ENCODE peak calls at places on chromosomes 2 and 18, in seven cellular contexts. One of them, this sample, is unnamed. For H3K4me1, the result is how much of the 10 kb centered on the place peaks cover.

GRCh38 chr18:49431563-49431962 is 28.9 kb downstream of the DYM start:
- DNase-seq in H1: no peak
- DNase-seq in Peyer's patch: no peak
- DNase-seq in K562: no peak
- DNase-seq in body of pancreas: no peak
- DNase-seq in lower lobe of right lung: no peak
- DNase-seq in H9: peak
- DNase-seq in this sample: no peak

GRCh38 chr2:767440-767839 is 90.2 kb upstream of the TMEM18 start:
- DNase-seq in H1: no peak
- DNase-seq in Peyer's patch: no peak
- DNase-seq in K562: peak
- DNase-seq in body of pancreas: no peak
- DNase-seq in lower lobe of right lung: no peak
- DNase-seq in H9: no peak
- DNase-seq in this sample: no peak

GRCh38 chr2:63888490-63889402 is 47.0 kb downstream of the UGP2 start:
- DNase-seq in H1: no peak
- DNase-seq in Peyer's patch: no peak
- DNase-seq in K562: peak
- DNase-seq in body of pancreas: peak
- DNase-seq in lower lobe of right lung: no peak
- DNase-seq in H9: peak
- DNase-seq in this sample: no peak

GRCh38 chr18:10190564-10190963 is 263.9 kb upstream of the APCDD1 start:
- DNase-seq in H1: no peak
- DNase-seq in Peyer's patch: no peak
- DNase-seq in K562: no peak
- DNase-seq in body of pancreas: no peak
- DNase-seq in lower lobe of right lung: no peak
- DNase-seq in H9: no peak
- DNase-seq in this sample: no peak

GRCh38 chr2:147100406-147101035 is 744.3 kb upstream of the ACVR2A start:
- DNase-seq in H1: no peak
- DNase-seq in Peyer's patch: no peak
- DNase-seq in K562: no peak
- DNase-seq in body of pancreas: no peak
- DNase-seq in lower lobe of right lung: no peak
- DNase-seq in H9: no peak
- DNase-seq in this sample: no peak

GRCh38 chr2:128493880-128494279 is 175.2 kb upstream of the HS6ST1 start:
- DNase-seq in H1: no peak
- DNase-seq in Peyer's patch: no peak
- DNase-seq in K562: no peak
- DNase-seq in body of pancreas: no peak
- DNase-seq in lower lobe of right lung: no peak
- DNase-seq in H9: peak
- DNase-seq in this sample: no peak

GRCh38 chr2:96931966-96932365 is 54.4 kb downstream of the FAM178B start:
- DNase-seq in H1: no peak
- DNase-seq in Peyer's patch: peak
- DNase-seq in K562: no peak
- DNase-seq in body of pancreas: no peak
- DNase-seq in lower lobe of right lung: no peak
- DNase-seq in H9: no peak
- DNase-seq in this sample: no peak

GRCh38 chr2:186308347-186308746 is 177.7 kb upstream of the ZC3H15 start:
- DNase-seq in H1: no peak
- DNase-seq in Peyer's patch: no peak
- DNase-seq in K562: no peak
- DNase-seq in body of pancreas: no peak
- DNase-seq in lower lobe of right lung: no peak
- DNase-seq in H9: no peak
- DNase-seq in this sample: no peak

GRCh38 chr2:96828436-96828835 is 12.4 kb downstream of the CNNM3 start:
- DNase-seq in H1: no peak
- DNase-seq in Peyer's patch: peak
- DNase-seq in K562: no peak
- DNase-seq in body of pancreas: no peak
- DNase-seq in lower lobe of right lung: no peak
- DNase-seq in H9: no peak
- DNase-seq in this sample: no peak

GRCh38 chr2:216535454-216535995 is 36.9 kb downstream of the RPL37A start:
- DNase-seq in H1: no peak
- DNase-seq in Peyer's patch: no peak
- DNase-seq in K562: no peak
- DNase-seq in body of pancreas: peak
- DNase-seq in lower lobe of right lung: peak
- DNase-seq in H9: no peak
- DNase-seq in this sample: peak

GRCh38 chr2:120014231-120014990 is 1.5 kb downstream of the EPB41L5 start:
- DNase-seq in H1: no peak
- DNase-seq in Peyer's patch: no peak
- DNase-seq in K562: no peak
- DNase-seq in body of pancreas: peak
- DNase-seq in lower lobe of right lung: no peak
- DNase-seq in H9: no peak
- DNase-seq in this sample: no peak

GRCh38 chr2:238497610-238498005 is 70.9 kb downstream of the ASB1 start:
- DNase-seq in H1: peak
- DNase-seq in Peyer's patch: no peak
- DNase-seq in K562: no peak
- DNase-seq in body of pancreas: no peak
- DNase-seq in lower lobe of right lung: no peak
- DNase-seq in H9: peak
- DNase-seq in this sample: no peak

GRCh38 chr2:138689705-138690104 is 90.5 kb downstream of the NXPH2 start:
- DNase-seq in H1: no peak
- DNase-seq in Peyer's patch: no peak
- DNase-seq in K562: no peak
- DNase-seq in body of pancreas: peak
- DNase-seq in lower lobe of right lung: no peak
- DNase-seq in H9: no peak
- DNase-seq in this sample: no peak

GRCh38 chr2:64743739-64744330 is 90.1 kb upstream of the SERTAD2 start:
- DNase-seq in H1: no peak
- DNase-seq in Peyer's patch: no peak
- DNase-seq in K562: no peak
- DNase-seq in body of pancreas: no peak
- DNase-seq in lower lobe of right lung: no peak
- DNase-seq in H9: no peak
- DNase-seq in this sample: no peak

GRCh38 chr2:211823886-211824479 is 714.6 kb downstream of the ERBB4 start:
- DNase-seq in H1: no peak
- DNase-seq in Peyer's patch: no peak
- DNase-seq in K562: no peak
- DNase-seq in body of pancreas: no peak
- DNase-seq in lower lobe of right lung: no peak
- DNase-seq in H9: no peak
- DNase-seq in this sample: no peak

GRCh38 chr2:769771-770170 is 92.6 kb upstream of the TMEM18 start:
- DNase-seq in H1: no peak
- DNase-seq in Peyer's patch: no peak
- DNase-seq in K562: no peak
- DNase-seq in body of pancreas: no peak
- DNase-seq in lower lobe of right lung: no peak
- DNase-seq in H9: no peak
- DNase-seq in this sample: no peak

GRCh38 chr2:99571609-99572344 is 82.0 kb upstream of the REV1 start:
- DNase-seq in H1: no peak
- DNase-seq in Peyer's patch: no peak
- DNase-seq in K562: no peak
- DNase-seq in body of pancreas: no peak
- DNase-seq in lower lobe of right lung: no peak
- DNase-seq in H9: no peak
- DNase-seq in this sample: no peak

DNA sequence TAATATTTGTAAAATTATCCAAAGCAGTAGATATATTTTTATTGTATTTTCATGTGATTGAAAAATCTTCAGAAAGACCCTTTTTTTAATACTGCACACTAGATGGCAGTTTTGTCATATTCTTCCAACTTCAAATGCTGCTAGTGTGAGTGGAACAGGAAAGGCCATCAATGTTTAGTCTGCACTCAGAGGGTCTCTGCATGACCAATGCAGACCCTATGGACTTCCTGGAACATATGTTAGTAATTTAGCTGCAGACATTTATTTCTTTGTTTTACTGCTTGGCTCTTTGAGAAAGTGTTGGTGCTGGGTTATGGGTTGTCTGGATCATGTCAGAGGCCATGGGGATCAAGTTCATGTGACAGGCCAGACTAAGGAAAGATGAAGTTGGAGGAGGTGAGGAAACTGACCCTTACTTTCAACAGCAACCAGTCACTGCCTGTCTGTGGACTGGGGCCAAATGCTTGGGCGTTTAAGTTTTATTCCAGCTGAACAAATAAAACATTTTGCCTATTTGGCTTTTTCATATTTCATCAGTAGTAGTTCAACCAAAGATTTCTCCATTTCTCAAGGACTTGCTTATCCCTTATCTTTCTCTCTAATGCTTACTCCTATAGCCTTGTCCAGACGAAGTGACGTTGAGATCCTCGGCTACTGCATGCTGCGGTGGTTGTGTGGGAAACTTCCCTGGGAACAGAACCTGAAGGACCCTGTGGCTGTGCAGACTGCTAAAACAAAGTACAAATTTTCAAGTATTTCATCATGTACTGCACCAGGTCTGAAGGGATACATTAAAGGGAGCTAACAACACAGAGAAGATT is 84.8 kb downstream of the VRK2 start:
- DNase-seq in H1: no peak
- DNase-seq in Peyer's patch: no peak
- DNase-seq in K562: no peak
- DNase-seq in body of pancreas: peak
- DNase-seq in lower lobe of right lung: no peak
- DNase-seq in H9: no peak
- DNase-seq in this sample: no peak
- TF ChIP-seq CTCF in H1: no peak
- TF ChIP-seq CTCF in Peyer's patch: no peak
- TF ChIP-seq CTCF in K562: no peak
- TF ChIP-seq CTCF in body of pancreas: no peak
- TF ChIP-seq CTCF in lower lobe of right lung: no peak
- TF ChIP-seq CTCF in H9: peak
- TF ChIP-seq CTCF in this sample: no peak

DNA sequence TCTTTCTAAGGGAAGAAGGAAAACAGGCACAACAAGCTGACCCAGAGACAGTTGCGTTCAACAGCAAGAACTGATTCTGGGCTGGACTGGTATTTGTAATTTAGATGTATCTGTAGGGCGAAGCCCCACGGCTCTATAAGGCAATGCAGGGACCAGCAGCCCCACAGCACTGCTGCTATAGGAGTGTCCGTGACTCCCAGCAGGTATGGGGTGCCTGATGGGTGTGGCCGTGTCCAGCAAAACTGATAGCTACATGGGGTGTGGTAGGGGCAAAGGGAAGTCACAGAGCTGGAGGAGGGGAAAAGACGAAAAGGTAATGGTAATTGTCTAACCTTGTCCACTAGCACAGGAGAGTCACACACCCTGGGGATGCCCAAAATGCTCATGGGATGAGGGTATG is 48.3 kb upstream of the ASPRV1 start:
- DNase-seq in H1: no peak
- DNase-seq in Peyer's patch: peak
- DNase-seq in K562: peak
- DNase-seq in body of pancreas: no peak
- DNase-seq in lower lobe of right lung: no peak
- DNase-seq in H9: no peak
- DNase-seq in this sample: no peak
- H3K4me1 ChIP-seq in H1: under half
- H3K4me1 ChIP-seq in Peyer's patch: under half
- H3K4me1 ChIP-seq in K562: under half
- H3K4me1 ChIP-seq in body of pancreas: under half
- H3K4me1 ChIP-seq in lower lobe of right lung: under half
- H3K4me1 ChIP-seq in H9: under half
- H3K4me1 ChIP-seq in this sample: under half

GRCh38 chr2:43525506-43525905 is 70.3 kb downstream of the THADA start:
- DNase-seq in H1: no peak
- DNase-seq in Peyer's patch: no peak
- DNase-seq in K562: no peak
- DNase-seq in body of pancreas: no peak
- DNase-seq in lower lobe of right lung: no peak
- DNase-seq in H9: no peak
- DNase-seq in this sample: no peak

GRCh38 chr2:43526994-43527393 is 68.8 kb downstream of the THADA start:
- DNase-seq in H1: no peak
- DNase-seq in Peyer's patch: no peak
- DNase-seq in K562: no peak
- DNase-seq in body of pancreas: no peak
- DNase-seq in lower lobe of right lung: no peak
- DNase-seq in H9: no peak
- DNase-seq in this sample: no peak

GRCh38 chr2:43522177-43522576 is 73.7 kb downstream of the THADA start:
- DNase-seq in H1: no peak
- DNase-seq in Peyer's patch: no peak
- DNase-seq in K562: no peak
- DNase-seq in body of pancreas: no peak
- DNase-seq in lower lobe of right lung: no peak
- DNase-seq in H9: no peak
- DNase-seq in this sample: no peak

GRCh38 chr2:43521568-43521967 is 74.3 kb downstream of the THADA start:
- DNase-seq in H1: no peak
- DNase-seq in Peyer's patch: no peak
- DNase-seq in K562: no peak
- DNase-seq in body of pancreas: no peak
- DNase-seq in lower lobe of right lung: no peak
- DNase-seq in H9: no peak
- DNase-seq in this sample: no peak

GRCh38 chr2:43524180-43524965 is 71.5 kb downstream of the THADA start:
- DNase-seq in H1: no peak
- DNase-seq in Peyer's patch: no peak
- DNase-seq in K562: peak
- DNase-seq in body of pancreas: no peak
- DNase-seq in lower lobe of right lung: no peak
- DNase-seq in H9: no peak
- DNase-seq in this sample: no peak
- TF ChIP-seq CTCF in H1: no peak
- TF ChIP-seq CTCF in Peyer's patch: no peak
- TF ChIP-seq CTCF in K562: peak
- TF ChIP-seq CTCF in body of pancreas: peak
- TF ChIP-seq CTCF in lower lobe of right lung: peak
- TF ChIP-seq CTCF in H9: peak
- TF ChIP-seq CTCF in this sample: peak

DNA sequence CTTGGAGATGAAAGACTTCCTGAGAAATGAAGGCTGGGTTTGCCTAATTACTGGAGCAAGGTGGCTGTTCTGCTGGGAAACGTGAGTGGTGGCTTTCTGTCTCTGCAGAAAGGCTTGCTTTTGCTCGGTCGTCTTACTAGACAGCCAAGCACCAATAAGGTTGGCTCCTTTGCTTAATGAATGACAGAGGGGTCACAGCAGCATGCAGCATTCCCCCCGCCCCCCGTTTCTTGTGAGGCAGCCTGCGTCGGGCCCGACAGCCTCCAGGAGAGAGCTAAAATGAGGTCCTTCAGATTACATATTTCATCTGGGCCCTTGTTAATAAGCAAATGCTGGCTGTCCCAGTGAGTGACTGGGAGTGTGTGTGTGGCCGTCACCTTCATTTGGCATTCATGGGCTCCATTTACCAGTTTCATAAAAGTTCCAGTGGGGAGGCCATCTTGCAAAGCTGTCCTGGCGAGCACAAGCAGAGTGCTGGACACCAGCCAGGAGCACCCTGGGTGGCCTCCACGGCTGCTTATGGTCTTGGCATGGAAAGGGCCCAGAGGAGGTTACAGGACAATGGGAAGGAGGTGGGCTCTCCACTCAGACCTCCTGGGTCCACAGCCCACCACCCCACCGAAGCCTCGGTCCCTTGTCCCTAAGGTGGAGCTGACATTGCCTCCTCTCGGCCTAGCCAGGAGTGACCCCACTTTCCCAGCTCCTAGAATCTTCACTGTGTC is 37.2 kb downstream of the ODC1 start:
- DNase-seq in H1: no peak
- DNase-seq in Peyer's patch: no peak
- DNase-seq in K562: no peak
- DNase-seq in body of pancreas: no peak
- DNase-seq in lower lobe of right lung: no peak
- DNase-seq in H9: no peak
- DNase-seq in this sample: no peak
- H3K4me1 ChIP-seq in H1: under half
- H3K4me1 ChIP-seq in Peyer's patch: under half
- H3K4me1 ChIP-seq in K562: under half
- H3K4me1 ChIP-seq in body of pancreas: half or more
- H3K4me1 ChIP-seq in lower lobe of right lung: half or more
- H3K4me1 ChIP-seq in H9: under half
- H3K4me1 ChIP-seq in this sample: under half